ENCODE peak calls at places on chromosomes 13 and 19, in nine cellular contexts. One of them, this sample, is unnamed.

GRCh38 chr13:27965740-27966640 is 3.1 kb downstream of the CDX2 start:
- DNase-seq in A549: no peak
- DNase-seq in K562: no peak
- DNase-seq in HCT116: no peak
- DNase-seq in GM12878: no peak
- DNase-seq in GM23338: peak
- DNase-seq in SK-N-SH: peak
- DNase-seq in HL-60: no peak
- DNase-seq in HepG2: no peak
- DNase-seq in this sample: no peak

GRCh38 chr13:21218351-21219043 is 42.0 kb downstream of the MRPL57 start:
- DNase-seq in A549: no peak
- DNase-seq in K562: no peak
- DNase-seq in HCT116: no peak
- DNase-seq in GM12878: peak
- DNase-seq in GM23338: no peak
- DNase-seq in SK-N-SH: no peak
- DNase-seq in HL-60: peak
- DNase-seq in HepG2: no peak
- DNase-seq in this sample: no peak

GRCh38 chr13:81048026-81048461 is 707.1 kb upstream of the SPRY2 start:
- DNase-seq in A549: no peak
- DNase-seq in K562: no peak
- DNase-seq in HCT116: no peak
- DNase-seq in GM12878: peak
- DNase-seq in GM23338: no peak
- DNase-seq in SK-N-SH: no peak
- DNase-seq in HL-60: peak
- DNase-seq in HepG2: no peak
- DNase-seq in this sample: no peak

GRCh38 chr13:102195566-102196462 is 206.0 kb downstream of the FGF14 start:
- DNase-seq in A549: no peak
- DNase-seq in K562: no peak
- DNase-seq in HCT116: no peak
- DNase-seq in GM12878: no peak
- DNase-seq in GM23338: no peak
- DNase-seq in SK-N-SH: peak
- DNase-seq in HL-60: no peak
- DNase-seq in HepG2: no peak
- DNase-seq in this sample: no peak

GRCh38 chr19:19057317-19057716 is 6.5 kb upstream of the SLC25A42 start:
- DNase-seq in A549: no peak
- DNase-seq in K562: no peak
- DNase-seq in HCT116: no peak
- DNase-seq in GM12878: no peak
- DNase-seq in GM23338: no peak
- DNase-seq in SK-N-SH: no peak
- DNase-seq in HL-60: no peak
- DNase-seq in HepG2: no peak
- DNase-seq in this sample: no peak

GRCh38 chr13:93227906-93228801 is 1.5 kb downstream of the GPC6 start:
- DNase-seq in A549: no peak
- DNase-seq in K562: peak
- DNase-seq in HCT116: no peak
- DNase-seq in GM12878: no peak
- DNase-seq in GM23338: peak
- DNase-seq in SK-N-SH: peak
- DNase-seq in HL-60: no peak
- DNase-seq in HepG2: peak
- DNase-seq in this sample: no peak

GRCh38 chr19:55452381-55453325 is 8.8 kb downstream of the ISOC2 start:
- DNase-seq in A549: peak
- DNase-seq in K562: peak
- DNase-seq in HCT116: no peak
- DNase-seq in GM12878: no peak
- DNase-seq in GM23338: peak
- DNase-seq in SK-N-SH: peak
- DNase-seq in HL-60: no peak
- DNase-seq in HepG2: peak
- DNase-seq in this sample: no peak

GRCh38 chr19:35223084-35223790 is 5.3 kb downstream of the FAM187B start:
- DNase-seq in A549: no peak
- DNase-seq in K562: peak
- DNase-seq in HCT116: no peak
- DNase-seq in GM12878: no peak
- DNase-seq in GM23338: no peak
- DNase-seq in SK-N-SH: no peak
- DNase-seq in HL-60: peak
- DNase-seq in HepG2: no peak
- DNase-seq in this sample: no peak

GRCh38 chr13:33640832-33641231 is 177.1 kb upstream of the RFC3 start:
- DNase-seq in A549: no peak
- DNase-seq in K562: no peak
- DNase-seq in HCT116: no peak
- DNase-seq in GM12878: no peak
- DNase-seq in GM23338: no peak
- DNase-seq in SK-N-SH: no peak
- DNase-seq in HL-60: no peak
- DNase-seq in HepG2: peak
- DNase-seq in this sample: no peak

GRCh38 chr13:33637978-33638743 is 179.8 kb upstream of the RFC3 start:
- DNase-seq in A549: no peak
- DNase-seq in K562: no peak
- DNase-seq in HCT116: no peak
- DNase-seq in GM12878: no peak
- DNase-seq in GM23338: peak
- DNase-seq in SK-N-SH: no peak
- DNase-seq in HL-60: no peak
- DNase-seq in HepG2: no peak
- DNase-seq in this sample: no peak

GRCh38 chr13:33639158-33639557 is 178.8 kb upstream of the RFC3 start:
- DNase-seq in A549: no peak
- DNase-seq in K562: no peak
- DNase-seq in HCT116: no peak
- DNase-seq in GM12878: no peak
- DNase-seq in GM23338: no peak
- DNase-seq in SK-N-SH: no peak
- DNase-seq in HL-60: no peak
- DNase-seq in HepG2: peak
- DNase-seq in this sample: no peak

GRCh38 chr13:33636955-33637670 is 180.8 kb upstream of the RFC3 start:
- DNase-seq in A549: no peak
- DNase-seq in K562: no peak
- DNase-seq in HCT116: no peak
- DNase-seq in GM12878: no peak
- DNase-seq in GM23338: no peak
- DNase-seq in SK-N-SH: no peak
- DNase-seq in HL-60: no peak
- DNase-seq in HepG2: no peak
- DNase-seq in this sample: no peak

DNA sequence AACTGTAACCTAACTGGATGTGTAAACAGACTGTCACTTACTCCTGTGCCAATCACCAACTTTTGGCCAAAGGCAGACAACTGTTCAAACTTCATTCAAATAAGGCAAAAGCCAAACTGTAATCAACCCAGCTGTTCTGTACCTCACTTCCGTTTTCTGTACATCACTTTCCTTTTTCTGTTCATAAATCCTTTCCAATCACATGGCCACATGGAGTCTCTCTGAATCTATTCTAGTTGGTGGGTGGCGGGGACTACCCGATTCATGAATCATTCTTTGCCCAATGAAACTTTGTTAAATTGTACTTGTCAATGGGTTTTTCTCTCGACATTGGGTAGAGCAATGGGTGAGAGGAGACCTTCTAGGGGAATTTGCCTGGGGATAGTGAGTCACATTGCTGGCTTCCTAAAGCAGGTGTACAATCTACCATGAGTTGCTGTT is 178.3 kb upstream of the RFC3 start:
- DNase-seq in A549: no peak
- DNase-seq in K562: no peak
- DNase-seq in HCT116: no peak
- DNase-seq in GM12878: peak
- DNase-seq in GM23338: no peak
- DNase-seq in SK-N-SH: no peak
- DNase-seq in HL-60: no peak
- DNase-seq in HepG2: peak
- DNase-seq in this sample: no peak
- TF ChIP-seq REST in A549: no peak
- TF ChIP-seq REST in K562: no peak
- TF ChIP-seq REST in HCT116: no peak
- TF ChIP-seq REST in GM12878: no peak
- TF ChIP-seq REST in GM23338: no peak
- TF ChIP-seq REST in SK-N-SH: no peak
- TF ChIP-seq REST in HL-60: no peak
- TF ChIP-seq REST in HepG2: no peak
- TF ChIP-seq REST in this sample: no peak

GRCh38 chr19:42435316-42435715 is 7.4 kb downstream of the CXCL17 start:
- DNase-seq in A549: no peak
- DNase-seq in K562: no peak
- DNase-seq in HCT116: no peak
- DNase-seq in GM12878: no peak
- DNase-seq in GM23338: no peak
- DNase-seq in SK-N-SH: no peak
- DNase-seq in HL-60: no peak
- DNase-seq in HepG2: no peak
- DNase-seq in this sample: no peak

GRCh38 chr19:42440357-42441046 is 2.2 kb downstream of the CXCL17 start:
- DNase-seq in A549: peak
- DNase-seq in K562: peak
- DNase-seq in HCT116: peak
- DNase-seq in GM12878: no peak
- DNase-seq in GM23338: peak
- DNase-seq in SK-N-SH: peak
- DNase-seq in HL-60: peak
- DNase-seq in HepG2: peak
- DNase-seq in this sample: no peak

GRCh38 chr19:42433503-42434260 is 6.5 kb upstream of the LIPE start:
- DNase-seq in A549: peak
- DNase-seq in K562: peak
- DNase-seq in HCT116: no peak
- DNase-seq in GM12878: no peak
- DNase-seq in GM23338: peak
- DNase-seq in SK-N-SH: no peak
- DNase-seq in HL-60: peak
- DNase-seq in HepG2: peak
- DNase-seq in this sample: no peak

GRCh38 chr19:42431486-42431885 is 4.3 kb upstream of the LIPE start:
- DNase-seq in A549: no peak
- DNase-seq in K562: no peak
- DNase-seq in HCT116: no peak
- DNase-seq in GM12878: no peak
- DNase-seq in GM23338: no peak
- DNase-seq in SK-N-SH: no peak
- DNase-seq in HL-60: no peak
- DNase-seq in HepG2: no peak
- DNase-seq in this sample: no peak

DNA sequence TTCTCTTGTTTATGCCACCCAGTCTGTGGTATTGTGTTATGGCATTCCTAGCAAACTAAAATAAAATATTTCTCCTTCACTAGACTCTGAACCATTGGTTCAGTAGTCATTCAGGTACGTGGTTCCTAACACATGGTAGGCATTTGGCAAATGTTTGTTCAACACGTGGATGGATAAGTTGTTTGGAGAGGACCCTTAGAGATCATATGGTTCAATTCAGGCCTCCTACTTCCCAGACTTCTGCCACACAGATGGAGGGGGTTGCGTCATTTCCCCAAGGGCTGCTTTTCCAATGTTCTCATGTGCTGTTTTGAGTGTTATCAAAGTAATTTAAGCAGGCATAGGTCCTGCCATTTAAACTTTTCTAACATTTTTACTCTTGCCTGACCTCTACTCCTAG is 6.7 kb downstream of the CXCL17 start:
- DNase-seq in A549: no peak
- DNase-seq in K562: no peak
- DNase-seq in HCT116: no peak
- DNase-seq in GM12878: no peak
- DNase-seq in GM23338: no peak
- DNase-seq in SK-N-SH: no peak
- DNase-seq in HL-60: no peak
- DNase-seq in HepG2: peak
- DNase-seq in this sample: no peak
- TF ChIP-seq REST in A549: no peak
- TF ChIP-seq REST in K562: no peak
- TF ChIP-seq REST in HCT116: no peak
- TF ChIP-seq REST in GM12878: no peak
- TF ChIP-seq REST in GM23338: no peak
- TF ChIP-seq REST in SK-N-SH: no peak
- TF ChIP-seq REST in HL-60: no peak
- TF ChIP-seq REST in HepG2: no peak
- TF ChIP-seq REST in this sample: no peak

DNA sequence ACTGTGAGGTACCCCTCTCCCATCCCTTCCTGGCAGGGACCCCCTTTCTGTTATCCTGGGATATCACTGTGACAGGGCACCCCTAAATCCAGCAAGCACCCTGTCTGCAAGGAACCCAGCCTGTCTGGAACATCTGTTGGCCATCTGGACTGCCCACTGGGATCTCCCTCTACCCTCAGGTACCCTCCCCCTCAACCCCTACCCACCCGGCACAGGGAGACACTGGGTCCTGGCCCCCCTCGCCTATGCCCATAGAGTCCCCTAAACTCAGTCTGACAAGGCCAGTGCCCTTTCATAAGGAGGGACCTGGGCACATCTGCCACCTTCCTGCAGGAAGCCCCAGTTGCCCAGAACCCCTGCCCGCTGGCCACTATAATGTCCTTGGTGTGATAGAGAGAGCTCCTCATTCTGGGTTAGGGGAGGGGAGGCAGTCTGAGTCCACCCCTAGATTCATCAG is 2.8 kb upstream of the SLC27A5 start:
- DNase-seq in A549: no peak
- DNase-seq in K562: no peak
- DNase-seq in HCT116: no peak
- DNase-seq in GM12878: no peak
- DNase-seq in GM23338: no peak
- DNase-seq in SK-N-SH: peak
- DNase-seq in HL-60: no peak
- DNase-seq in HepG2: no peak
- DNase-seq in this sample: no peak
- TF ChIP-seq REST in A549: no peak
- TF ChIP-seq REST in K562: no peak
- TF ChIP-seq REST in HCT116: no peak
- TF ChIP-seq REST in GM12878: no peak
- TF ChIP-seq REST in GM23338: no peak
- TF ChIP-seq REST in SK-N-SH: no peak
- TF ChIP-seq REST in HL-60: no peak
- TF ChIP-seq REST in HepG2: no peak
- TF ChIP-seq REST in this sample: no peak

GRCh38 chr13:57813641-57814040 is 182.1 kb downstream of the PCDH17 start:
- DNase-seq in A549: no peak
- DNase-seq in K562: no peak
- DNase-seq in HCT116: no peak
- DNase-seq in GM12878: no peak
- DNase-seq in GM23338: peak
- DNase-seq in SK-N-SH: peak
- DNase-seq in HL-60: no peak
- DNase-seq in HepG2: no peak
- DNase-seq in this sample: no peak
- TF ChIP-seq REST in A549: no peak
- TF ChIP-seq REST in K562: no peak
- TF ChIP-seq REST in HCT116: no peak
- TF ChIP-seq REST in GM12878: no peak
- TF ChIP-seq REST in GM23338: no peak
- TF ChIP-seq REST in SK-N-SH: no peak
- TF ChIP-seq REST in HL-60: no peak
- TF ChIP-seq REST in HepG2: no peak
- TF ChIP-seq REST in this sample: no peak